ENCODE peak calls at places on chromosomes 1 and 21, in five cellular contexts. M, L, G, F and T are unnamed samples.

GRCh38 chr1:45012639-45013278 is 705 bp downstream of the UROD start:
- DNase-seq in M (peak; percentile 97), L (peak; percentile 72), G (peak; percentile 11), F (no peak), T (peak; percentile 42)

GRCh38 chr1:167136191-167136614 is 42.3 kb downstream of the STYXL2 start:
- DNase-seq in M (no peak), L (no peak), G (no peak), F (no peak), T (no peak)

GRCh38 chr1:201480231-201481003 is 11.4 kb upstream of the PHLDA3 start:
- DNase-seq in M (peak; percentile 93), L (peak; percentile 71), G (peak; percentile 94), F (no peak), T (peak; percentile 91)

GRCh38 chr1:24566266-24566867 is 10.5 kb downstream of the NCMAP start:
- DNase-seq in M (no peak), L (no peak), G (no peak), F (no peak), T (no peak)

GRCh38 chr1:32828341-32828740 is 10.9 kb downstream of the S100PBP start:
- DNase-seq in M (no peak), L (peak; percentile 39), G (no peak), F (no peak), T (no peak)

GRCh38 chr1:233304489-233305102 is 9.1 kb upstream of the PCNX2 start:
- DNase-seq in M (peak; percentile 24), L (no peak), G (no peak), F (no peak), T (no peak)

GRCh38 chr1:56933161-56933560 is 32.7 kb downstream of the C8B start:
- DNase-seq in M (no peak), L (no peak), G (no peak), F (no peak), T (no peak)

GRCh38 chr1:66284746-66285145 is 249.2 kb upstream of the SGIP1 start:
- DNase-seq in M (no peak), L (no peak), G (no peak), F (no peak), T (no peak)

GRCh38 chr1:179231923-179232322 is 2.4 kb upstream of the ABL2 start:
- DNase-seq in M (peak; percentile 24), L (no peak), G (peak; percentile 40), F (no peak), T (no peak)

GRCh38 chr1:43605761-43606160 is 44.2 kb upstream of the KDM4A start:
- DNase-seq in M (no peak), L (no peak), G (no peak), F (no peak), T (no peak)

GRCh38 chr1:63595435-63595834 is 2.2 kb downstream of the PGM1 start:
- DNase-seq in M (no peak), L (no peak), G (no peak), F (no peak), T (no peak)

GRCh38 chr1:160855181-160855981 is 7.3 kb downstream of the CD244 start:
- DNase-seq in M (no peak), L (no peak), G (no peak), F (peak; percentile 51), T (no peak)

GRCh38 chr1:156944268-156944667 is 23.8 kb downstream of the LRRC71 start:
- DNase-seq in M (no peak), L (no peak), G (no peak), F (no peak), T (no peak)

GRCh38 chr1:116909511-116910378 is at the start of gene PTGFRN:
- DNase-seq in M (peak; percentile 78), L (no peak), G (peak; percentile 35), F (no peak), T (peak; percentile 89)

GRCh38 chr1:155196103-155196892 is 11.4 kb downstream of the THBS3 start:
- DNase-seq in M (no peak), L (no peak), G (no peak), F (no peak), T (peak; percentile 94)

GRCh38 chr1:237478082-237478481 is 412.6 kb downstream of the ZP4 start:
- DNase-seq in M (no peak), L (no peak), G (no peak), F (no peak), T (no peak)

GRCh38 chr21:29650561-29651022 is 289.2 kb downstream of the GRIK1 start:
- DNase-seq in M (no peak), L (no peak), G (no peak), F (no peak), T (no peak)

DNA sequence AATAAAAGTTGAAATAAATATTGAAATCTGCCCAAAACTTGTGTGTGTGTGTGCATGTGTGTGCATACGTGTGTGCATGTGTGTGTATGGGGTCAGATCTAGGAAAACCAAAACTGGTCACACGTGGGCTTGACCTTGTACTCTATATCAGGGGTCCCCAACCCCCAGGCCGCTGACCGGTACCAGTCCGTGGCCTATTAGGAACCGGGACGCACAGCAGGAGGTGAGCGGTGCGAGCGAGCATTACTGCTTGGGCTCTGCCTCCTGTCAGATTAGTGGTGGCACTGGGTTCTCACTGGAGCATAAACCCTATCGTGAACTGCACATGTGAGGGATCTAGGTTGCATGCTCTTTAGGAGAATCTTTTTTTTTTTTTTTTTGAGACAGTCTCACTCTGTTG is 8.7 kb downstream of the DOP1B start:
- DNase-seq in M (no peak), L (no peak), G (no peak), F (no peak), T (no peak)
- TF ChIP-seq ESRRA in M (no peak), L (no peak), G (no peak), F (no peak), T (no peak)

GRCh38 chr1:89643577-89643976 is 10.7 kb downstream of the LRRC8C start:
- DNase-seq in M (no peak), L (no peak), G (no peak), F (no peak), T (no peak)

GRCh38 chr1:89644119-89644814 is 11.3 kb downstream of the LRRC8C start:
- DNase-seq in M (no peak), L (no peak), G (no peak), F (no peak), T (no peak)

GRCh38 chr1:89637496-89637895 is 4.6 kb downstream of the LRRC8C start:
- DNase-seq in M (no peak), L (no peak), G (no peak), F (no peak), T (no peak)

GRCh38 chr1:89641781-89642180 is 8.9 kb downstream of the LRRC8C start:
- DNase-seq in M (no peak), L (no peak), G (no peak), F (no peak), T (no peak)

GRCh38 chr1:89640440-89640839 is 7.5 kb downstream of the LRRC8C start:
- DNase-seq in M (no peak), L (no peak), G (no peak), F (no peak), T (no peak)
- TF ChIP-seq ESRRA in M (no peak), L (no peak), G (no peak), F (no peak), T (no peak)

DNA sequence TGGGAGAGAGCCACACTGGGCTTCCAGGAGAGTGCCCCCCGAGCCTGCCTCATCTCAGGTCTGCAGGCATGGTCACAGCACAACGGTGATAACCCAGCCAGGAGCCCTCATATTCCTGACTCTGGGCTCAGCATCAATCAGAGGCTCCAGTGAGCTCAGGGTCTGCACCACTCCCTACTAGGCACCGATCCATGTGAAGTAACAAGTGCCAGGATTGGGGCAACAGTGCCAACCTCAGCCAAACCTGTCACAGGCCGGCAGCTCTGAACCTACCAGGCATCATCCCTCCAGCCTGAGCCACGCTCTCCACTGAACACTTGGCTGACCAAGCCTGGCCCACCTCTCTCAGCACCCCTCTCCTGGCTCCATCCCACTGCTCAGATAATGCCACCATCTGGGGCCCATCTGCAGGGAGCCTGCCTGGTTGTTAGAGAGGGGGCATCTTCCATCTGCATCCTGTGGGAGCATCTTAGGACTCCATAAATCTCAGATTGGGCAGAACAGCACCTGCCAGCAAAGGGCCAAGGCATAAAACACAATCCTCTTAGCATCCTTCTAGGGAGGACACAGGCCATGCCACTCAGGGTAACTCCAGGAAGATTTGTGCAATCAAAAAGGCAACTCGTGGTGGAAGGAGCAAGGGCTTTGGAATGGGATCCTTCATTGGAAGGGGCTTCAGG is 213.7 kb upstream of the CSF3R start:
- DNase-seq in M (no peak), L (no peak), G (no peak), F (no peak), T (no peak)
- TF ChIP-seq ESRRA in M (no peak), L (no peak), G (no peak), F (no peak), T (no peak)

DNA sequence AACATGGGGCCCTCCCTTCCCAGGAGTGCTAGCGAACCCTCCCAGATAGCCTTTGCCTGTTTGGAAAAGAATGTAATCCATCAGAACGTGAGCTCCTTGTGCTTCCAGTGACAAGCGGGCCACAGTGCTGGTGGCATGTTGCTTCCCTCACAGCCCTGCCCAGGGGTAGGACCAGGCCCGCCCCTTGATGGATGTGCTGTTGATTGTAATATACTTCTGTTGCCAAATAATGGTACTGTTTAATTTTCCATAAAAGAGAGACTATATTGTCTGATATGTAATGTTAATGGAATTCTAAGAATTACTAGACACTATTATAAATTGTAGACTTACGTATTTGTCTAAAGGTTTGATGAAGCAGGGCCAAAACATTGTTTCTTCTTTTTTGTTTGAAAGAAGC is 16.4 kb downstream of the ATP5PO start:
- DNase-seq in M (no peak), L (no peak), G (no peak), F (no peak), T (no peak)
- TF ChIP-seq ESRRA in M (no peak), L (no peak), G (no peak), F (no peak), T (no peak)

GRCh38 chr1:2255420-2256369 is 27.6 kb downstream of the SKI start:
- DNase-seq in M (no peak), L (peak; percentile 52), G (no peak), F (peak; percentile 78), T (no peak)
- TF ChIP-seq ESRRA in M (peak; percentile 72), L (no peak), G (no peak), F (no peak), T (no peak)

GRCh38 chr1:217393901-217394300 is 237.0 kb downstream of the GPATCH2 start:
- DNase-seq in M (no peak), L (no peak), G (no peak), F (no peak), T (no peak)
- TF ChIP-seq ESRRA in M (no peak), L (no peak), G (no peak), F (no peak), T (no peak)

DNA sequence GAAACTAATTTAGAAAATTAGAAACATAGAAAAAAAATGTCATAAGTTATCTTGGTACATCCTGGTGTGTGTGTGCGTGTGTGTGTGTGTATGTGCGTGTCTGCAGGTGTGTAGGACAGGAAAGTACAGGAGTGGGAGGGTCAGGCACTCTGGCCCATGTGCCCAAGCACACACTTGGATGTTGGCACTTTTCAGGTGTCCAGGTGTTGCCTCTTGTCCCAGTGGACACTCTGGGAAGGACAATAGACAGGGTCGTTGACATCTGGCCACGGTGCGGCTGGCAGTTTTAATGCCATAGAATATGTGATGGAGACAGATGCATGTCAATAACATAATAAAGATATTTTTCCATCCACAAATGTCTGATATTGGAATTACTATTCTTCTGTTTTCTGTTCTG is 389.7 kb downstream of the CAMTA1 start:
- DNase-seq in M (no peak), L (no peak), G (no peak), F (no peak), T (no peak)
- TF ChIP-seq ESRRA in M (no peak), L (no peak), G (no peak), F (no peak), T (no peak)

DNA sequence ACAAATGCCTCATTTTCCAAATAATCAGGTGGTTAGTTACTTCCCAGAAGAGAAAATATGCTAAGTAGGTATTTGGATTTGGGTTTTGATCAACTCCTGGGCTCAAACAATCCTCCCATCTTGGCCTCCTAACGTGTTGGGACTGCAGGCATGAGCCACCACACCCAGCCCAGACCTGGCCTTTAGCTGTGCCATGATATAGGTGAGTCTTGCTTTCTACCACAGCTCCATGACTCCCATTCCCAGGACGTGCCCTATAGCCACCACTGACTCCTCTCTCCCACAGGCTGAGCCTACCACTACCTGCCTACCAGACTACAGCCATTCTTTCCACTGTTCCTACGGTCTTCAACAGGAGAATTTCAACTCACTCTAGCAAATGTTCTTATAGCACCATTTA is 1.8 kb upstream of the SLC1A7 start:
- DNase-seq in M (no peak), L (no peak), G (no peak), F (no peak), T (no peak)
- TF ChIP-seq ESRRA in M (no peak), L (no peak), G (no peak), F (no peak), T (no peak)